ENCODE peak calls at places on chromosomes 3 and 15, in five cellular contexts. L is H9, X is H1, W is mesenchymal stem cell, M is trophoblast cell. R is an unnamed sample.

GRCh38 chr3:133476971-133477375 is 77.1 kb downstream of the BFSP2 start:
- DNase-seq in W (no peak), M (no peak), L (no peak), X (no peak), R (no peak)

GRCh38 chr3:123695731-123696640 is 111.1 kb upstream of the HACD2 start:
- DNase-seq in L (no peak), M (no peak), X (no peak), W (no peak), R (no peak)

GRCh38 chr3:192445768-192446644 is 281.3 kb downstream of the FGF12 start:
- DNase-seq in L (no peak), X (no peak), W (peak), M (no peak), R (no peak)

GRCh38 chr3:128006061-128006470 is 46.2 kb upstream of the SEC61A1 start:
- DNase-seq in L (no peak), M (no peak), X (peak), W (no peak), R (peak)

GRCh38 chr15:84781505-84781904 is 33.1 kb downstream of the ZNF592 start:
- DNase-seq in L (no peak), W (peak), X (no peak), M (no peak), R (no peak)

GRCh38 chr15:39409876-39410505 is 170.9 kb upstream of the THBS1 start:
- DNase-seq in W (no peak), X (no peak), L (no peak), M (peak), R (no peak)

GRCh38 chr3:107065094-107065861 is 312.0 kb upstream of the CCDC54 start:
- DNase-seq in L (no peak), X (no peak), M (no peak), W (no peak), R (no peak)

GRCh38 chr15:51240066-51240465 is 98.3 kb downstream of the CYP19A1 start:
- DNase-seq in L (no peak), W (no peak), M (no peak), X (no peak), R (no peak)

GRCh38 chr15:31338879-31339557 is 12.4 kb downstream of the KLF13 start:
- DNase-seq in L (peak), M (peak), W (peak), X (no peak), R (no peak)

GRCh38 chr3:168330983-168331382 is 235.3 kb upstream of the GOLIM4 start:
- DNase-seq in W (no peak), L (no peak), X (no peak), M (no peak), R (no peak)

GRCh38 chr3:97948351-97949109 is 23.7 kb downstream of the RIOX2 start:
- DNase-seq in X (no peak), M (no peak), L (no peak), W (no peak), R (no peak)

GRCh38 chr3:127790580-127791183 is 31.6 kb downstream of the MGLL start:
- DNase-seq in M (no peak), W (no peak), X (no peak), L (no peak), R (no peak)

GRCh38 chr3:53161345-53161819 is 373 bp downstream of the PRKCD start:
- DNase-seq in W (peak), X (no peak), L (no peak), M (peak), R (no peak)

GRCh38 chr15:51160484-51160883 is 65.8 kb upstream of the TNFAIP8L3 start:
- DNase-seq in W (no peak), M (no peak), L (no peak), X (no peak), R (no peak)

GRCh38 chr15:78808550-78808949 is 2.7 kb downstream of the ADAMTS7 start:
- DNase-seq in X (no peak), W (no peak), L (peak), M (peak), R (no peak)

GRCh38 chr15:66952756-66953522 is 112.5 kb upstream of the SMAD3 start:
- DNase-seq in L (no peak), X (no peak), W (no peak), M (peak), R (no peak)

DNA sequence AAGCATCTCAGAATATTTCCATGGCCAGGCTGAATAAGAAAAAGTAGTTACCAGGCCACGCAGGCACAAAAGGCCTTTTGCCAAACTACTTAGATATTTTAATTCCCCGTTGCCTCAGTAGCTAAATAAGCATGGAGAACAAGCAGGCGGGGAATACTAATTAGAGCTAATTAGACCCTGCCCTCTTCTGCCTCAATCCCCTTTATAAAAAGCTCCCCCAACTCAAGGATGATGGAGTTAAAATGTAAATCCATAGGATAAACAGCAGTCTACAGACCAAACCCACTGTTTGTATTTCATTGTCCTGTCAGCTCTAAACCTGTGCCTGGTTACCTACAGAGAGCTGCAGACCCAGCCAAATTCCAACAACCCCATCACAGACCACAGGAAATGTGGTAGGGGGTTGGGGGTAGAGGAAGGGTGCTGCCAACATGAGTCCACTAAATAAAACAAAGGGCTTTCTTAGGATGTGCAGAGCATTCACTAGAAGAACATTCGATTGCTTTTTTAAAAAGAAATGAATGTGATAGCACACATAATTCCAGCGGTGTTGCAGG is 3.9 kb downstream of the ITGB5 start:
- DNase-seq in M (no peak), L (no peak), X (no peak), W (no peak), R (peak)
- H2BK12ac ChIP-seq in M (no peak), L (no peak), X (peak), W (no peak), R (no peak)

DNA sequence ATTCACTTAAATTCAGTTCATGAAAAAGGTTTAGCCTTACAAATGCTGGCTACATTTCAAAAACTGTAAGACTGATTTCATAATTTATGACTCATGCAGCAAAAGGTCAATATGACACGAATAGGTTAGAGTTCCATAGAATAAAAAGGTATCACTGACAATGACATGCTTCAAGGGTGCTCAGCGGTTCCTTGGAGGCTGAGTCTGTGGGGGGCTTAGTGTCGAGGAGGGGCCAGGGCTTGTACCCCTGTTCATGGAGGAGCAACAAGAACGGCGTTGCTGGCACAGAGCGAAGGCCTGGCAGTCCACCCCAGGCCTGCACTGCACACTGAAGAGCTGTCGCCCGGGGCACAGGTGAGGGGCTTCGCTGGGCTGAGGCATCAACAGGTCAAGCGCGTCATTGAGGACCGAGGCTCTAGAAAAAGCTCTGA is 174.2 kb downstream of the NR1D2 start:
- DNase-seq in L (no peak), X (no peak), W (peak), M (peak), R (no peak)
- H2BK12ac ChIP-seq in L (no peak), X (no peak), W (no peak), M (no peak), R (no peak)

GRCh38 chr3:15781131-15781530 is 16.6 kb downstream of the ANKRD28 start:
- DNase-seq in W (no peak), X (no peak), M (no peak), L (no peak), R (no peak)

GRCh38 chr3:15781637-15782402 is 16.0 kb downstream of the ANKRD28 start:
- DNase-seq in X (no peak), L (no peak), M (no peak), W (no peak), R (no peak)

GRCh38 chr3:15779111-15779510 is 18.7 kb downstream of the ANKRD28 start:
- DNase-seq in X (no peak), L (no peak), M (no peak), W (no peak), R (no peak)

GRCh38 chr3:15783361-15783969 is 14.3 kb downstream of the ANKRD28 start:
- DNase-seq in M (no peak), L (no peak), X (no peak), W (peak), R (no peak)

DNA sequence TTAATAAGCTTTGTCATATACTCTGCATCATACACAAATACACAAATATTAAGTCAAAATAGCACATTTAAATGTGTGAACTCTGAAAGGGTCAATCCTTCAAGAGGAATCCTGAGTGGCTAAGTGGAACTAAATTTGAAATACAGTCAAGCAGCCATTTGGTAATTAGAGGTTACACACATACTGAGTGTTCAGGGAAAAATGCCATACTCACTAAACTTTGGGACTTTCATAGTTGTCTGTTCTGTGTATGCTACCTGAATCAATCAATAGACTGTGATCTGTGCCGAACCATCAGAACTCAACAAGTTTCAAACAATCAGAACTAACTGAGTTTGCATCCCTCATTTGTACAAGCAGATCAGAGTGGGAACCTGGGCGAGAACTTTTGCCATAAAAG is 15.3 kb downstream of the ANKRD28 start:
- DNase-seq in X (no peak), M (no peak), W (no peak), L (no peak), R (no peak)
- H2BK12ac ChIP-seq in X (no peak), M (no peak), W (no peak), L (no peak), R (no peak)

GRCh38 chr15:59245583-59245982 is 38.9 kb downstream of the LDHAL6B start:
- DNase-seq in M (no peak), W (no peak), X (no peak), L (no peak), R (no peak)
- H2BK12ac ChIP-seq in M (no peak), W (no peak), X (no peak), L (no peak), R (no peak)

GRCh38 chr3:45273681-45274515 is 47.8 kb upstream of the TMEM158 start:
- DNase-seq in W (peak), X (no peak), L (no peak), M (no peak), R (no peak)

GRCh38 chr3:45275006-45275704 is 49.1 kb upstream of the TMEM158 start:
- DNase-seq in X (no peak), W (no peak), M (no peak), L (no peak), R (no peak)

GRCh38 chr3:45269952-45270351 is 43.9 kb upstream of the TMEM158 start:
- DNase-seq in X (no peak), W (no peak), M (no peak), L (no peak), R (no peak)

GRCh38 chr3:45272828-45273470 is 46.9 kb upstream of the TMEM158 start:
- DNase-seq in X (no peak), L (no peak), M (no peak), W (no peak), R (no peak)

GRCh38 chr3:45272411-45272810 is 46.3 kb upstream of the TMEM158 start:
- DNase-seq in L (no peak), X (no peak), W (no peak), M (no peak), R (no peak)
- H2BK12ac ChIP-seq in L (no peak), X (no peak), W (no peak), M (no peak), R (no peak)

GRCh38 chr15:65386886-65387285 is 9.1 kb upstream of the IGDCC3 start:
- DNase-seq in L (no peak), X (no peak), M (no peak), W (no peak), R (no peak)
- H2BK12ac ChIP-seq in L (no peak), X (no peak), M (no peak), W (no peak), R (no peak)

GRCh38 chr3:64272842-64273241 is 47.6 kb upstream of the PRICKLE2 start:
- DNase-seq in W (no peak), L (no peak), M (no peak), X (no peak), R (no peak)

GRCh38 chr3:64276131-64276530 is 50.9 kb upstream of the PRICKLE2 start:
- DNase-seq in L (no peak), X (no peak), W (no peak), M (no peak), R (no peak)

DNA sequence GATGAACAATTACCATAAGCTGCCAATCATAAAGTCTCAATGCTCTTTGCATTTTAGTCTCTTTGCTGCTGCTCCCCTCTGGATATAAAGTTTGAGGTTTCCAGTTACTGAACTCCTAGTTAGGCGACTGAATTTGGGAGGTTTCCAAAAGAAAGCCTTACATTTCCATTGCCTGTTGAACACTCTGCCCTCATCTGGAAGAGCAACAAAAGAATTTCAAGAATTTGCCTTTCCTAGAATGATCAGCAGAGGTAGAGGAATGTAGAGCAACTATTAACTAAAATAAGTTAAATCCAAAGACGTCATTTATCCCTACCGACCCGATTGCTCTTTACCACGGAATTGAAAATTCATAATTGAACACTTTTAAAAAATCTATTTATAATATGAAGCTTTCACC is 53.4 kb upstream of the PRICKLE2 start:
- DNase-seq in M (peak), L (no peak), X (no peak), W (no peak), R (no peak)
- H2BK12ac ChIP-seq in M (no peak), L (no peak), X (no peak), W (no peak), R (no peak)